ENCODE peak calls at places on chromosomes 13 and 19, in six cellular contexts. X is cardiac fibroblast, H is aorta, T is lower leg skin, N is epithelial cell of esophagus, K is neuronal stem cell. Y is an unnamed sample.

GRCh38 chr19:43814663-43815352 is 12.3 kb upstream of the ZNF283 start:
- DNase-seq in N (peak; percentile 82), T (no peak), H (no peak), K (no peak), X (no peak), Y (no peak)

GRCh38 chr19:46009530-46010510 is 13.0 kb downstream of the PGLYRP1 start:
- DNase-seq in N (peak; percentile 68), H (peak; percentile 91), X (peak; percentile 81), T (no peak), K (peak; percentile 77), Y (peak; percentile 90)

GRCh38 chr19:49690073-49690655 is 752 bp upstream of the CPT1C start:
- DNase-seq in T (no peak), H (no peak), K (no peak), N (no peak), X (no peak), Y (no peak)

GRCh38 chr13:31310781-31311180 is 111.0 kb downstream of the B3GLCT start:
- DNase-seq in K (no peak), N (peak; percentile 68), H (no peak), T (no peak), X (no peak), Y (no peak)

GRCh38 chr19:47226426-47227346 is 4.3 kb downstream of the BBC3 start:
- DNase-seq in T (peak; percentile 93), K (no peak), H (peak; percentile 90), N (peak; percentile 41), X (peak; percentile 83), Y (peak; percentile 94)

GRCh38 chr13:108957369-108958012 is 328.1 kb downstream of the MYO16 start:
- DNase-seq in X (peak; percentile 91), N (peak; percentile 89), H (no peak), T (no peak), K (no peak), Y (no peak)

GRCh38 chr19:3440082-3440481 is 40.2 kb downstream of the SMIM24 start:
- DNase-seq in T (no peak), N (peak; percentile 30), X (peak; percentile 43), K (no peak), H (peak; percentile 82), Y (no peak)

GRCh38 chr19:38679839-38680238 is 32.4 kb downstream of the ACTN4 start:
- DNase-seq in X (peak; percentile 51), H (no peak), N (peak; percentile 75), K (no peak), T (no peak), Y (no peak)

GRCh38 chr19:36128392-36128736 is 11.5 kb upstream of the CAPNS1 start:
- DNase-seq in N (no peak), T (no peak), X (no peak), H (no peak), K (no peak), Y (peak; percentile 83)

GRCh38 chr13:102830646-102831045 is 15.2 kb upstream of the ERCC5 start:
- DNase-seq in T (no peak), N (no peak), K (no peak), H (no peak), X (peak; percentile 41), Y (no peak)

GRCh38 chr13:80048802-80049201 is 292.1 kb downstream of the SPRY2 start:
- DNase-seq in K (no peak), H (peak; percentile 91), T (peak; percentile 94), X (peak; percentile 99), N (peak; percentile 90), Y (peak; percentile 84)

GRCh38 chr13:19382111-19382510 is 179.2 kb downstream of the TPTE2 start:
- DNase-seq in X (no peak), H (no peak), K (no peak), N (no peak), T (no peak), Y (no peak)

GRCh38 chr13:103692442-103692841 is 626.2 kb upstream of the SLC10A2 start:
- DNase-seq in T (no peak), N (no peak), X (no peak), H (no peak), K (no peak), Y (no peak)

GRCh38 chr13:99760456-99760855 is 211.1 kb downstream of the ZIC5 start:
- DNase-seq in T (no peak), H (no peak), K (no peak), X (no peak), N (no peak), Y (no peak)

GRCh38 chr13:30832845-30833332 is 73.2 kb upstream of the MEDAG start:
- DNase-seq in X (peak; percentile 70), H (peak; percentile 84), K (no peak), T (peak; percentile 41), N (peak; percentile 89), Y (no peak)

GRCh38 chr13:45055198-45055901 is 65.0 kb upstream of the GTF2F2 start:
- DNase-seq in T (peak; percentile 27), K (no peak), X (peak; percentile 91), H (no peak), N (peak; percentile 94), Y (no peak)

GRCh38 chr19:53504903-53505302 is 33.0 kb upstream of the ZNF331 start:
- DNase-seq in K (no peak), X (peak; percentile 11), H (no peak), T (no peak), N (no peak), Y (no peak)

GRCh38 chr19:35226748-35227147 is 1.8 kb downstream of the FAM187B start:
- DNase-seq in H (no peak), K (no peak), T (no peak), N (no peak), X (no peak), Y (no peak)

GRCh38 chr13:113946409-113947181 is 27.3 kb downstream of the C13orf46 start:
- DNase-seq in X (no peak), T (no peak), H (peak; percentile 75), N (no peak), K (no peak), Y (peak; percentile 61)

DNA sequence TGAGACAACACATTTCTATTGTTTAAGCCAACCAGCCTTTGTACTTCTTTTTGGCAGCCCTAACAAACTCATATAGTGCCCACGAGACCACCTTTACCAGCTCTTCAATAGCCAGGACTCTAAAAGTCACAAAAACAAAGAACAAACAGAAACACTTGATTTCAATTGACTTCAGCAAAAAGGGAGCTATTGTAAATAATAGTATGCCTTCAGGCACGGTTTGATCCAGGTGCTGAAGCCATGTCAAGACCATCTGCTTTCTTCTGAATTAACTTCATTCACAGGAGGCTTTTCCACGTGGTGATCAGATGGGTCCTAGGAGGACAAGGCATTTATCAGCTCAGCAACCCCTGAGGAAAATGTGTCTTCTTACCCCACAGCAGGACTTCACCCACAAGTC is 53.8 kb downstream of the TINCR start:
- DNase-seq in K (no peak), N (no peak), H (no peak), X (no peak), T (no peak), Y (no peak)
- H3K4me3 ChIP-seq in K (no peak overlapping the region), N (no peak overlapping the region), H (no peak overlapping the region), X (no peak overlapping the region), T (no peak overlapping the region), Y (no peak overlapping the region)

GRCh38 chr13:112586334-112586733 is 1.6 kb downstream of the TUBGCP3 start:
- DNase-seq in H (no peak), X (no peak), K (no peak), N (no peak), T (no peak), Y (no peak)
- H3K4me3 ChIP-seq in H (no peak overlapping the region), X (no peak overlapping the region), K (peak overlapping the region; percentile 94), N (no peak overlapping the region), T (no peak overlapping the region), Y (peak overlapping the region; percentile 99)

GRCh38 chr19:33300016-33300981 is 2.0 kb downstream of the CEBPA start:
- DNase-seq in K (no peak), N (peak; percentile 33), T (no peak), X (no peak), H (no peak), Y (no peak)
- H3K4me3 ChIP-seq in K (no peak overlapping the region), N (peak overlapping the region; percentile 68), T (peak overlapping the region; percentile 39), X (no peak overlapping the region), H (no peak overlapping the region), Y (peak overlapping the region; percentile 66)

GRCh38 chr13:26051231-26052135 is at the start of gene SHISA2:
- DNase-seq in H (peak; percentile 75), K (peak; percentile 82), X (peak; percentile 56), N (peak; percentile 76), T (no peak), Y (no peak)

GRCh38 chr13:26053418-26053980 is 1.7 kb upstream of the SHISA2 start:
- DNase-seq in T (no peak), K (no peak), X (no peak), N (no peak), H (no peak), Y (no peak)

GRCh38 chr13:26052136-26052736 is 420 bp upstream of the SHISA2 start:
- DNase-seq in X (no peak), H (no peak), K (no peak), N (no peak), T (no peak), Y (no peak)

GRCh38 chr13:26048745-26049144 is 3.1 kb downstream of the SHISA2 start:
- DNase-seq in T (no peak), K (no peak), X (no peak), H (no peak), N (no peak), Y (no peak)

DNA sequence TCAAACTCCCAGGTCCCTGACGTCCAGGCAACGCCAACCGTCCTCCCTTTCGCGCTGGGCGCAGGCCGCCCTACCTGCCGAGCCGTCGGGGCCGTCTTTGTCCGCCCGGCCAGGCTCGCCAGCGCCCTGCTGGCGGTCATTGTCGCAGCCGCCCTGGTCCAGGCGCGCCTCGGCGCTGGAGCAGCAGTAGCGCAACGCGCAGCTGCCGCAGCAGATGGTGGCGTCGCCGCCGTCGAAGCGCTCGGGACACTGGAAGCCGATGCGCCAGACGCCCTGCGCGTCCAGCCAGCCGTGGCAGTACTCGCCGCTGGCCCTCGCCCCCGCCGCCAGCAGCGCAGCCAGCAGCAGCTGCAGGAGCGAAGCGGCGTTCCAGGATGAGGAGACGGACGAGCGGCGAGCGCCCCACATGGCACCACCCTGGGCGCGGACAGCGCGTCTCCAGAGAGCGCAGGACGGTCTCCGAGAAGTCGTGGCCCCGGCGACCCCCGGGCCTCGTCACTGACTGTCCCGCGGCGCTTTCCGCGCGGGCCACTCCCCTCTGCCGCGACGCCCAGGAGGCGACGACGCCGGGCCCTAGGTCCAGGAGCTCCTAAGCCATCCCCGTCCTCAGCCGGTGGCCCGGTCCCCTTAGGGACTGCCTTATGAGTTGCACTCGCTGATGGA is 1.1 kb downstream of the SHISA2 start:
- DNase-seq in N (peak; percentile 37), H (no peak), X (peak; percentile 26), K (peak; percentile 30), T (no peak), Y (no peak)
- H3K4me3 ChIP-seq in N (no peak overlapping the region), H (no peak overlapping the region), X (no peak overlapping the region), K (no peak overlapping the region), T (no peak overlapping the region), Y (peak overlapping the region; percentile 39)

Y was measured in spleen.